ENCODE peak calls at places on chromosomes 12 and 14, in eight cellular contexts. One of them, this sample, is unnamed.

GRCh38 chr14:53055003-53055402 is 98.1 kb downstream of the DDHD1 start:
- DNase-seq in stimulated activated CD4-positive, alpha-beta T cell treated with anti-CD3 and anti-CD28 coated beads, TNF-alpha, amount 100 ng/mL, for 4 hours: no peak
- DNase-seq in Daoy: peak; percentile 20
- DNase-seq in AML-193: peak; percentile 32
- DNase-seq in effector CD4-positive, alpha-beta T cell: no peak
- DNase-seq in OCI-LY7: peak; percentile 51
- DNase-seq in progenitor cell of endocrine pancreas: no peak
- DNase-seq in NCI-H1092: no peak
- DNase-seq in this sample: peak; percentile 69

GRCh38 chr12:67586951-67587350 is 61.6 kb upstream of the DYRK2 start:
- DNase-seq in stimulated activated CD4-positive, alpha-beta T cell treated with anti-CD3 and anti-CD28 coated beads, TNF-alpha, amount 100 ng/mL, for 4 hours: no peak
- DNase-seq in effector CD4-positive, alpha-beta T cell: no peak
- DNase-seq in progenitor cell of endocrine pancreas: no peak
- DNase-seq in OCI-LY7: no peak
- DNase-seq in AML-193: no peak
- DNase-seq in Daoy: no peak
- DNase-seq in NCI-H1092: no peak
- DNase-seq in this sample: no peak

GRCh38 chr14:100488057-100488456 is 99.2 kb downstream of the BEGAIN start:
- DNase-seq in stimulated activated CD4-positive, alpha-beta T cell treated with anti-CD3 and anti-CD28 coated beads, TNF-alpha, amount 100 ng/mL, for 4 hours: no peak
- DNase-seq in Daoy: no peak
- DNase-seq in progenitor cell of endocrine pancreas: no peak
- DNase-seq in AML-193: no peak
- DNase-seq in OCI-LY7: peak; percentile 20
- DNase-seq in effector CD4-positive, alpha-beta T cell: no peak
- DNase-seq in NCI-H1092: no peak
- DNase-seq in this sample: no peak

GRCh38 chr14:72000907-72001306 is 68.7 kb downstream of the RGS6 start:
- DNase-seq in NCI-H1092: no peak
- DNase-seq in progenitor cell of endocrine pancreas: no peak
- DNase-seq in effector CD4-positive, alpha-beta T cell: no peak
- DNase-seq in stimulated activated CD4-positive, alpha-beta T cell treated with anti-CD3 and anti-CD28 coated beads, TNF-alpha, amount 100 ng/mL, for 4 hours: no peak
- DNase-seq in Daoy: no peak
- DNase-seq in AML-193: no peak
- DNase-seq in OCI-LY7: no peak
- DNase-seq in this sample: no peak

GRCh38 chr14:91509083-91509877 is 830 bp downstream of the PPP4R3A start:
- DNase-seq in Daoy: peak; percentile 31
- DNase-seq in progenitor cell of endocrine pancreas: peak; percentile 26
- DNase-seq in NCI-H1092: no peak
- DNase-seq in effector CD4-positive, alpha-beta T cell: peak; percentile 13
- DNase-seq in AML-193: no peak
- DNase-seq in OCI-LY7: peak; percentile 61
- DNase-seq in stimulated activated CD4-positive, alpha-beta T cell treated with anti-CD3 and anti-CD28 coated beads, TNF-alpha, amount 100 ng/mL, for 4 hours: peak; percentile 7
- DNase-seq in this sample: peak; percentile 28

GRCh38 chr12:15918066-15918465 is 6.9 kb downstream of the DERA start:
- DNase-seq in stimulated activated CD4-positive, alpha-beta T cell treated with anti-CD3 and anti-CD28 coated beads, TNF-alpha, amount 100 ng/mL, for 4 hours: no peak
- DNase-seq in progenitor cell of endocrine pancreas: no peak
- DNase-seq in AML-193: no peak
- DNase-seq in effector CD4-positive, alpha-beta T cell: no peak
- DNase-seq in NCI-H1092: no peak
- DNase-seq in OCI-LY7: no peak
- DNase-seq in Daoy: no peak
- DNase-seq in this sample: no peak

GRCh38 chr12:116592116-116592637 is 33.0 kb downstream of the MAP1LC3B2 start:
- DNase-seq in effector CD4-positive, alpha-beta T cell: no peak
- DNase-seq in AML-193: no peak
- DNase-seq in NCI-H1092: no peak
- DNase-seq in Daoy: no peak
- DNase-seq in progenitor cell of endocrine pancreas: no peak
- DNase-seq in stimulated activated CD4-positive, alpha-beta T cell treated with anti-CD3 and anti-CD28 coated beads, TNF-alpha, amount 100 ng/mL, for 4 hours: no peak
- DNase-seq in OCI-LY7: no peak
- DNase-seq in this sample: no peak

GRCh38 chr14:75794615-75795038 is 133.6 kb downstream of the TTLL5 start:
- DNase-seq in NCI-H1092: no peak
- DNase-seq in progenitor cell of endocrine pancreas: no peak
- DNase-seq in effector CD4-positive, alpha-beta T cell: no peak
- DNase-seq in OCI-LY7: no peak
- DNase-seq in Daoy: peak; percentile 27
- DNase-seq in AML-193: no peak
- DNase-seq in stimulated activated CD4-positive, alpha-beta T cell treated with anti-CD3 and anti-CD28 coated beads, TNF-alpha, amount 100 ng/mL, for 4 hours: no peak
- DNase-seq in this sample: peak; percentile 72

GRCh38 chr12:32566663-32567634 is 112.2 kb upstream of the DNM1L start:
- DNase-seq in stimulated activated CD4-positive, alpha-beta T cell treated with anti-CD3 and anti-CD28 coated beads, TNF-alpha, amount 100 ng/mL, for 4 hours: no peak
- DNase-seq in NCI-H1092: no peak
- DNase-seq in Daoy: peak; percentile 22
- DNase-seq in AML-193: no peak
- DNase-seq in progenitor cell of endocrine pancreas: no peak
- DNase-seq in OCI-LY7: no peak
- DNase-seq in effector CD4-positive, alpha-beta T cell: no peak
- DNase-seq in this sample: no peak

GRCh38 chr14:53399057-53399456 is 245.9 kb upstream of the DDHD1 start:
- DNase-seq in Daoy: peak; percentile 36
- DNase-seq in progenitor cell of endocrine pancreas: no peak
- DNase-seq in NCI-H1092: no peak
- DNase-seq in AML-193: no peak
- DNase-seq in stimulated activated CD4-positive, alpha-beta T cell treated with anti-CD3 and anti-CD28 coated beads, TNF-alpha, amount 100 ng/mL, for 4 hours: no peak
- DNase-seq in effector CD4-positive, alpha-beta T cell: no peak
- DNase-seq in OCI-LY7: no peak
- DNase-seq in this sample: peak; percentile 32

GRCh38 chr12:47267571-47267970 is 187.8 kb upstream of the AMIGO2 start:
- DNase-seq in AML-193: no peak
- DNase-seq in stimulated activated CD4-positive, alpha-beta T cell treated with anti-CD3 and anti-CD28 coated beads, TNF-alpha, amount 100 ng/mL, for 4 hours: no peak
- DNase-seq in progenitor cell of endocrine pancreas: no peak
- DNase-seq in Daoy: no peak
- DNase-seq in NCI-H1092: no peak
- DNase-seq in effector CD4-positive, alpha-beta T cell: no peak
- DNase-seq in OCI-LY7: no peak
- DNase-seq in this sample: no peak

GRCh38 chr14:59254911-59255545 is 66.6 kb downstream of the DAAM1 start:
- DNase-seq in OCI-LY7: no peak
- DNase-seq in NCI-H1092: no peak
- DNase-seq in AML-193: no peak
- DNase-seq in progenitor cell of endocrine pancreas: no peak
- DNase-seq in stimulated activated CD4-positive, alpha-beta T cell treated with anti-CD3 and anti-CD28 coated beads, TNF-alpha, amount 100 ng/mL, for 4 hours: no peak
- DNase-seq in effector CD4-positive, alpha-beta T cell: no peak
- DNase-seq in Daoy: peak; percentile 14
- DNase-seq in this sample: peak; percentile 73

GRCh38 chr12:50275545-50275944 is 7.8 kb downstream of the LIMA1 start:
- DNase-seq in Daoy: no peak
- DNase-seq in NCI-H1092: no peak
- DNase-seq in stimulated activated CD4-positive, alpha-beta T cell treated with anti-CD3 and anti-CD28 coated beads, TNF-alpha, amount 100 ng/mL, for 4 hours: no peak
- DNase-seq in AML-193: no peak
- DNase-seq in OCI-LY7: no peak
- DNase-seq in effector CD4-positive, alpha-beta T cell: no peak
- DNase-seq in progenitor cell of endocrine pancreas: no peak
- DNase-seq in this sample: no peak

GRCh38 chr14:60632257-60632656 is 17.0 kb downstream of the SIX1 start:
- DNase-seq in effector CD4-positive, alpha-beta T cell: no peak
- DNase-seq in NCI-H1092: no peak
- DNase-seq in progenitor cell of endocrine pancreas: no peak
- DNase-seq in stimulated activated CD4-positive, alpha-beta T cell treated with anti-CD3 and anti-CD28 coated beads, TNF-alpha, amount 100 ng/mL, for 4 hours: no peak
- DNase-seq in OCI-LY7: no peak
- DNase-seq in AML-193: no peak
- DNase-seq in Daoy: no peak
- DNase-seq in this sample: no peak

GRCh38 chr12:80763874-80764273 is 47.2 kb downstream of the MYF5 start:
- DNase-seq in AML-193: peak; percentile 52
- DNase-seq in Daoy: peak; percentile 45
- DNase-seq in progenitor cell of endocrine pancreas: no peak
- DNase-seq in OCI-LY7: peak; percentile 59
- DNase-seq in effector CD4-positive, alpha-beta T cell: no peak
- DNase-seq in NCI-H1092: peak; percentile 34
- DNase-seq in stimulated activated CD4-positive, alpha-beta T cell treated with anti-CD3 and anti-CD28 coated beads, TNF-alpha, amount 100 ng/mL, for 4 hours: no peak
- DNase-seq in this sample: peak; percentile 65

GRCh38 chr14:75132374-75133086 is 5.7 kb upstream of the NEK9 start:
- DNase-seq in Daoy: peak; percentile 69
- DNase-seq in progenitor cell of endocrine pancreas: peak; percentile 49
- DNase-seq in effector CD4-positive, alpha-beta T cell: peak; percentile 55
- DNase-seq in stimulated activated CD4-positive, alpha-beta T cell treated with anti-CD3 and anti-CD28 coated beads, TNF-alpha, amount 100 ng/mL, for 4 hours: no peak
- DNase-seq in AML-193: peak; percentile 79
- DNase-seq in OCI-LY7: peak; percentile 82
- DNase-seq in NCI-H1092: peak; percentile 41
- DNase-seq in this sample: peak; percentile 89

GRCh38 chr14:90109858-90110257 is 48.1 kb downstream of the KCNK13 start:
- DNase-seq in AML-193: peak; percentile 2
- DNase-seq in NCI-H1092: no peak
- DNase-seq in progenitor cell of endocrine pancreas: no peak
- DNase-seq in stimulated activated CD4-positive, alpha-beta T cell treated with anti-CD3 and anti-CD28 coated beads, TNF-alpha, amount 100 ng/mL, for 4 hours: no peak
- DNase-seq in OCI-LY7: no peak
- DNase-seq in Daoy: peak; percentile 28
- DNase-seq in effector CD4-positive, alpha-beta T cell: no peak
- DNase-seq in this sample: peak; percentile 22

GRCh38 chr12:91630118-91630517 is 447.5 kb upstream of the DCN start:
- DNase-seq in NCI-H1092: no peak
- DNase-seq in AML-193: no peak
- DNase-seq in stimulated activated CD4-positive, alpha-beta T cell treated with anti-CD3 and anti-CD28 coated beads, TNF-alpha, amount 100 ng/mL, for 4 hours: no peak
- DNase-seq in OCI-LY7: no peak
- DNase-seq in progenitor cell of endocrine pancreas: no peak
- DNase-seq in effector CD4-positive, alpha-beta T cell: no peak
- DNase-seq in Daoy: no peak
- DNase-seq in this sample: no peak

GRCh38 chr12:42446761-42447160 is 120.8 kb downstream of the PPHLN1 start:
- DNase-seq in AML-193: no peak
- DNase-seq in stimulated activated CD4-positive, alpha-beta T cell treated with anti-CD3 and anti-CD28 coated beads, TNF-alpha, amount 100 ng/mL, for 4 hours: no peak
- DNase-seq in Daoy: peak; percentile 51
- DNase-seq in effector CD4-positive, alpha-beta T cell: no peak
- DNase-seq in progenitor cell of endocrine pancreas: no peak
- DNase-seq in NCI-H1092: no peak
- DNase-seq in OCI-LY7: no peak
- DNase-seq in this sample: no peak

GRCh38 chr12:75650100-75650499 is 138.7 kb upstream of the KRR1 start:
- DNase-seq in Daoy: no peak
- DNase-seq in AML-193: no peak
- DNase-seq in NCI-H1092: no peak
- DNase-seq in progenitor cell of endocrine pancreas: no peak
- DNase-seq in stimulated activated CD4-positive, alpha-beta T cell treated with anti-CD3 and anti-CD28 coated beads, TNF-alpha, amount 100 ng/mL, for 4 hours: no peak
- DNase-seq in effector CD4-positive, alpha-beta T cell: no peak
- DNase-seq in OCI-LY7: no peak
- DNase-seq in this sample: no peak

GRCh38 chr12:103455020-103455763 is 40.6 kb downstream of the C12orf42 start:
- DNase-seq in AML-193: no peak
- DNase-seq in NCI-H1092: no peak
- DNase-seq in Daoy: no peak
- DNase-seq in stimulated activated CD4-positive, alpha-beta T cell treated with anti-CD3 and anti-CD28 coated beads, TNF-alpha, amount 100 ng/mL, for 4 hours: no peak
- DNase-seq in effector CD4-positive, alpha-beta T cell: no peak
- DNase-seq in OCI-LY7: peak; percentile 24
- DNase-seq in progenitor cell of endocrine pancreas: no peak
- DNase-seq in this sample: no peak

GRCh38 chr12:20099395-20099976 is 268.9 kb upstream of the PDE3A start:
- DNase-seq in progenitor cell of endocrine pancreas: no peak
- DNase-seq in NCI-H1092: no peak
- DNase-seq in stimulated activated CD4-positive, alpha-beta T cell treated with anti-CD3 and anti-CD28 coated beads, TNF-alpha, amount 100 ng/mL, for 4 hours: no peak
- DNase-seq in effector CD4-positive, alpha-beta T cell: no peak
- DNase-seq in OCI-LY7: no peak
- DNase-seq in Daoy: no peak
- DNase-seq in AML-193: no peak
- DNase-seq in this sample: no peak

GRCh38 chr12:24381790-24382189 is 432.3 kb upstream of the SOX5 start:
- DNase-seq in progenitor cell of endocrine pancreas: no peak
- DNase-seq in stimulated activated CD4-positive, alpha-beta T cell treated with anti-CD3 and anti-CD28 coated beads, TNF-alpha, amount 100 ng/mL, for 4 hours: no peak
- DNase-seq in Daoy: no peak
- DNase-seq in OCI-LY7: no peak
- DNase-seq in AML-193: no peak
- DNase-seq in effector CD4-positive, alpha-beta T cell: no peak
- DNase-seq in NCI-H1092: no peak
- DNase-seq in this sample: no peak

GRCh38 chr12:51621155-51621922 is 30.3 kb downstream of the SCN8A start:
- DNase-seq in progenitor cell of endocrine pancreas: no peak
- DNase-seq in effector CD4-positive, alpha-beta T cell: no peak
- DNase-seq in Daoy: peak; percentile 19
- DNase-seq in stimulated activated CD4-positive, alpha-beta T cell treated with anti-CD3 and anti-CD28 coated beads, TNF-alpha, amount 100 ng/mL, for 4 hours: no peak
- DNase-seq in NCI-H1092: no peak
- DNase-seq in OCI-LY7: no peak
- DNase-seq in AML-193: no peak
- DNase-seq in this sample: no peak

GRCh38 chr12:132653567-132654290 is 33.4 kb downstream of the POLE start:
- DNase-seq in stimulated activated CD4-positive, alpha-beta T cell treated with anti-CD3 and anti-CD28 coated beads, TNF-alpha, amount 100 ng/mL, for 4 hours: no peak
- DNase-seq in AML-193: no peak
- DNase-seq in OCI-LY7: no peak
- DNase-seq in NCI-H1092: no peak
- DNase-seq in effector CD4-positive, alpha-beta T cell: no peak
- DNase-seq in Daoy: no peak
- DNase-seq in progenitor cell of endocrine pancreas: no peak
- DNase-seq in this sample: no peak

GRCh38 chr12:91482231-91482630 is 299.6 kb upstream of the DCN start:
- DNase-seq in effector CD4-positive, alpha-beta T cell: no peak
- DNase-seq in stimulated activated CD4-positive, alpha-beta T cell treated with anti-CD3 and anti-CD28 coated beads, TNF-alpha, amount 100 ng/mL, for 4 hours: no peak
- DNase-seq in OCI-LY7: no peak
- DNase-seq in NCI-H1092: no peak
- DNase-seq in progenitor cell of endocrine pancreas: no peak
- DNase-seq in AML-193: no peak
- DNase-seq in Daoy: no peak
- DNase-seq in this sample: no peak

GRCh38 chr12:118290130-118290529 is 82.6 kb downstream of the TAOK3 start:
- DNase-seq in NCI-H1092: no peak
- DNase-seq in OCI-LY7: no peak
- DNase-seq in stimulated activated CD4-positive, alpha-beta T cell treated with anti-CD3 and anti-CD28 coated beads, TNF-alpha, amount 100 ng/mL, for 4 hours: no peak
- DNase-seq in progenitor cell of endocrine pancreas: no peak
- DNase-seq in effector CD4-positive, alpha-beta T cell: no peak
- DNase-seq in AML-193: no peak
- DNase-seq in Daoy: peak; percentile 5
- DNase-seq in this sample: no peak